ENCODE peak calls at places on chromosomes 3 and 15, in nine cellular contexts. I is T-helper 2 cell, C is globus pallidus, V is neural progenitor cell, P is astrocyte, Y is glutamatergic neuron, W is choroid plexus epithelial cell, L is GM23338, S is H54. U is an unnamed sample.

GRCh38 chr15:40081691-40082194 is 26.9 kb downstream of the BMF start:
- DNase-seq in L (peak), I (no peak), C (peak), V (peak), W (peak), P (peak), S (peak), Y (no peak), U (peak)

GRCh38 chr3:124772081-124772831 is 42.0 kb downstream of the UMPS start:
- DNase-seq in P (peak), V (no peak), L (no peak), Y (no peak), W (peak), S (no peak), I (no peak), C (peak), U (peak)

GRCh38 chr3:139846729-139847128 is 88.3 kb upstream of the CLSTN2 start:
- DNase-seq in I (no peak), C (no peak), Y (no peak), W (no peak), S (no peak), L (no peak), V (no peak), P (no peak), U (no peak)

GRCh38 chr3:67550541-67550940 is 103.9 kb downstream of the SUCLG2 start:
- DNase-seq in L (no peak), I (no peak), Y (no peak), S (no peak), V (no peak), C (no peak), P (no peak), W (no peak), U (no peak)

GRCh38 chr15:63256433-63256884 is 20.9 kb upstream of the APH1B start:
- DNase-seq in C (no peak), I (no peak), V (peak), W (peak), Y (no peak), P (peak), L (peak), S (no peak), U (peak)

GRCh38 chr15:31226011-31226410 is 100.6 kb upstream of the KLF13 start:
- DNase-seq in W (no peak), L (no peak), P (no peak), I (no peak), Y (no peak), V (no peak), C (no peak), S (no peak), U (no peak)

GRCh38 chr3:45566951-45567411 is 27.6 kb upstream of the LIMD1 start:
- DNase-seq in I (no peak), Y (no peak), V (no peak), S (no peak), C (peak), L (no peak), W (no peak), P (no peak), U (no peak)

GRCh38 chr3:190709351-190709773 is 153.1 kb downstream of the GMNC start:
- DNase-seq in P (peak), L (no peak), V (no peak), Y (no peak), S (no peak), I (no peak), W (peak), C (no peak), U (peak)

GRCh38 chr15:83656943-83657528 is 3.1 kb downstream of the ADAMTSL3 start:
- DNase-seq in Y (no peak), P (no peak), V (no peak), L (no peak), S (no peak), W (no peak), C (no peak), I (no peak), U (no peak)